ENCODE peak calls at places on chromosomes 13 and 19, in eight cellular contexts. E is esophagus muscularis mucosa, K is colonic mucosa, Q is keratinocyte, G is mucosa of descending colon, S is aorta, L is Panc1, A is left ventricle myocardium inferior. V is an unnamed sample. For H3K4me1, the result is how much of the 10 kb centered on the place peaks cover.

GRCh38 chr13:50081106-50081898 is 66.1 kb downstream of the KCNRG start:
- DNase-seq in L (no peak), A (peak), G (peak), K (peak), S (peak), Q (no peak), E (peak), V (peak)

GRCh38 chr19:38975214-38975860 is at the start of gene FBXO17:
- DNase-seq in L (peak), E (no peak), Q (no peak), S (peak), K (peak), G (peak), A (peak), V (peak)

GRCh38 chr19:8368136-8368535 is 4.2 kb downstream of the ANGPTL4 start:
- DNase-seq in S (no peak), G (no peak), K (no peak), L (no peak), A (no peak), Q (no peak), E (no peak), V (no peak)

GRCh38 chr13:77919351-77920294 is 992 bp upstream of the EDNRB start:
- DNase-seq in E (no peak), K (peak), A (peak), G (peak), S (peak), L (no peak), Q (no peak), V (peak)

GRCh38 chr19:32421589-32422361 is 16.2 kb downstream of the DPY19L3 start:
- DNase-seq in Q (no peak), S (no peak), E (no peak), K (no peak), G (no peak), L (no peak), A (no peak), V (no peak)

GRCh38 chr13:30743319-30744055 is 8.1 kb downstream of the ALOX5AP start:
- DNase-seq in S (peak), G (peak), K (peak), L (peak), A (no peak), E (no peak), Q (peak), V (peak)

GRCh38 chr19:11581740-11582139 is 4.3 kb upstream of the ACP5 start:
- DNase-seq in E (no peak), L (no peak), K (no peak), Q (no peak), G (no peak), S (no peak), A (no peak), V (no peak)

GRCh38 chr19:2507109-2507508 is 31.2 kb downstream of the GADD45B start:
- DNase-seq in L (peak), E (no peak), A (no peak), K (peak), Q (no peak), G (peak), S (no peak), V (peak)

GRCh38 chr13:112117955-112118302 is 51.0 kb downstream of the SOX1 start:
- DNase-seq in E (no peak), G (no peak), S (no peak), A (no peak), K (no peak), Q (no peak), L (no peak), V (no peak)

DNA sequence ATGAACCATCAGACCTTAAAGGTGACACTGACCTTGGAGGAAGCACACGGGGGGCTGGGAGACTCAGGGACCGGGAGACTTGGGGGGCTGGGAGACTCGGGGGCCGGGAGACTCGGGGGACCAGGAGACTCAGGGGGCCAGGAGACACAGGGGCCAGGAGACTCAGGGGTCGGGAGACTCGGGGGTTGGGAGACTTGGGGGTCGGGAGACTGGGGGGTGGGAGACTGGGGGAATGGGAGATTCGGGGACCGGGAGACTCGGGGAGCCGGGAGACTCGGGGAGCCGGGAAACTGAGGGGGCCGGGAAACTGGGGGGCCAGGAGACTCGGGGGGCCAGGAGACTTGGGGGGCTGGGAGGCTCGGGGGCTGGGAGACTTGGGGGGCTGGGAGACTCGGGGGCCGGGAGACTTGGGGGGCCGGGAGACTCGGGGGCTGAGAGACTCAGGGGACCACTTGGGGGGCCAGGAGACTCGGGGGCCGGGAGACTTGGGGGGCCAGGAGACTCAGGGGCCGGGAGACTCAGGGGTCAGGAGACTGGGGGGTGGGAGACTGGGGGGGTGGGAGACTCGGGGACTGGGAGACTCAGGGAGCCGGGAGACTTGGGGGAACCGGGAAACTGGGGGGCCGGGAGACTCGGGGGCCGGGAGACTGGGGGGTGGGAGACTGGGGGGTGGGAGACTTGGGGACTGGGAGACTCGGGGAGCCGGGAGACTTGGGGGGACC is 62.9 kb downstream of the RASA3 start:
- DNase-seq in Q (no peak), E (no peak), G (no peak), S (peak), L (no peak), A (no peak), K (no peak), V (no peak)
- H3K4me1 ChIP-seq in Q (under half), E (half or more), G (under half), S (under half), L (under half), A (under half), K (under half), V (under half)

GRCh38 chr19:42919757-42920079 is 2.0 kb upstream of the PSG6 start:
- DNase-seq in L (no peak), G (no peak), A (no peak), K (no peak), Q (no peak), S (no peak), E (no peak), V (no peak)
- H3K4me1 ChIP-seq in L (under half), G (under half), A (under half), K (under half), Q (under half), S (under half), E (under half), V (under half)

GRCh38 chr19:19426216-19426615 is 20.7 kb downstream of the GATAD2A start:
- DNase-seq in A (no peak), Q (no peak), E (no peak), S (no peak), G (no peak), L (no peak), K (no peak), V (no peak)
- H3K4me1 ChIP-seq in A (half or more), Q (under half), E (under half), S (under half), G (under half), L (under half), K (under half), V (under half)

DNA sequence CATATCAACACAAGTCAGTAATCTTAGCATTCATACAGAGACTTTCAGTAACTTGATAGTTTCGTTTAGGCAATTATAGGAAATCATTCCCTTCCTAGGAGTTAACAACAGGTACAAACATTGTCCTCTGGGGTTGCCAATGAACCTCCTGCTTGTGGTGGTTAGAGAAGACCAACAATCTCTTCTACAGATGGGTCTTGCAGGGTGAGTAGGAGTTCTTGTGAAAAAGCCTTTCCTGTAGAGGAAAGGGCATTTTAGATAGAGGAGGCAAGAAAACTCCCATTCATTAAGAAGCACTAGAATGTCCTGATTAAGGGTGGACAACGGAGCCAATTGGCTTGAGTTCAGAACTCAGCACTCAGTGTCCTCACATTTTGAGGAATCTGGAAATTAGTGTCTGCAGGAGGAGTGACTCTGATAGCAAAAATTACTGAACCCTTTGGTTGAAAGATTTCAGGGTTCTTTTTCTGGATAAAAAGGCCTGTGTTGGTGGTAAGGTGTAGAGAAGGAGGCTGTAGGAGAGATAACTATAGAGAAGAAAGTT is 4.2 kb downstream of the WDFY2 start:
- DNase-seq in Q (no peak), A (no peak), S (no peak), K (no peak), E (no peak), G (no peak), L (no peak), V (no peak)
- H3K4me1 ChIP-seq in Q (half or more), A (half or more), S (under half), K (under half), E (under half), G (under half), L (under half), V (under half)

DNA sequence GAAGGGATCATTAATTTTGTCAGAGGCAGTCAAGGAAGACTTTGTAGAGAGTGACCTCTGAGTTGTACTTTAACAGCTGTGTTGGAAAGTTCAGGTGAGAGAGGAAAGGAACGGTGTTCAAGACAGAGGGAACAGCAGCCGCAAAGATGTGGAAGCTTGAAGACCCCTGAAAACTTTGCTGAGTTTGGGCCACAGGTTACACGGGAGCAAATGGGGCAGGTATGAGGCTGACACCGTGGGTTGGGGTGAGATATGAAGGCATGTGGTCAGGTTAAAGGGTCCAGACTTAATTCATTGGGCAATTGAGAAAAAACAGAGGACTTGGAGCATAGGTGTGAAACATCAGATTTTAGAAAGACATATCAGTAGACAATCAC is 72.0 kb upstream of the SERP2 start:
- DNase-seq in K (no peak), E (no peak), A (no peak), G (no peak), L (no peak), S (no peak), Q (no peak), V (no peak)
- H3K4me1 ChIP-seq in K (under half), E (half or more), A (half or more), G (under half), L (under half), S (under half), Q (under half), V (under half)

DNA sequence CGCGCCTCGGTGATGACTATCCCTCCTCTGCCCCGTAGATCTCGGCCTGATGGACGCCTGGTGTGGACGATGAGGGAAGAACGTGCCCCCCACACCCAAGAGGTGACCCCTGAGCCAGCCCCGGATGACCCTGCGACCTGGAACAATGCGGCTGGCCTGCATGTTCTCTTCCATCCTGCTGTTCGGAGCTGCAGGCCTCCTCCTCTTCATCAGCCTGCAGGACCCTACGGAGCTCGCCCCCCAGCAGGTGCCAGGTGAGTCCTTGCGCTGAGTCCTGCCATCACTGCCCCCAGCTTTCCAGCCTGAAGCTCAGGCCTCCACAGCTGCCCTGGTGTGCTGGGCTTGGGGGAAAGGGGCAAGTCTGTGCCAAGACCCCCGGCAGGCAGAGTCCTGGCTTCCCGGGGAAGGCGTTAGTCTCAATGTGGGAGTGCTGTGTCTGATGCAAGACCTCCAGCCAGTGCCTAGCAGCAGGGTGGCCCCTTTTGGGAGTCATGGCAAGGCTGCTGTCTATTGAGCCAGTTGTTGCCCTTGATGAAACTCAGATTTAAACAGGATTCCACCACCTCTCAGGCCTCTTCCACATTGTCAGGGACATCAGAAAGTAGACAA is 67.5 kb downstream of the CHST8 start:
- DNase-seq in E (no peak), A (no peak), G (no peak), Q (no peak), S (peak), L (no peak), K (no peak), V (no peak)
- H3K4me1 ChIP-seq in E (under half), A (under half), G (under half), Q (under half), S (under half), L (under half), K (under half), V (under half)